ENCODE peak calls at places on chromosomes 2 and 18, in four cellular contexts. I, A, L and R are unnamed samples.
A peak's percentile ranks its signal among the peaks of the same experiment; 100 is the strongest.

GRCh38 chr2:117835990-117836760 is 21.7 kb downstream of the DDX18 start:
- DNase-seq in I (peak; percentile 49), A (peak; percentile 76), L (peak; percentile 90), R (peak; percentile 79)

GRCh38 chr2:98090951-98091350 is 4.0 kb downstream of the VWA3B start:
- DNase-seq in I (no peak), A (no peak), L (no peak), R (no peak)

GRCh38 chr2:55490554-55490953 is 29.0 kb upstream of the CFAP36 start:
- DNase-seq in I (no peak), A (peak; percentile 75), L (peak; percentile 79), R (no peak)

GRCh38 chr2:70143314-70144150 is 47.3 kb downstream of the C2orf42 start:
- DNase-seq in I (peak; percentile 70), A (peak; percentile 48), L (peak; percentile 70), R (peak; percentile 62)

GRCh38 chr18:49926076-49926745 is 112.9 kb upstream of the ACAA2 start:
- DNase-seq in I (no peak), A (peak; percentile 66), L (no peak), R (no peak)

GRCh38 chr2:163800889-163801498 is 65.2 kb upstream of the FIGN start:
- DNase-seq in I (no peak), A (peak; percentile 86), L (no peak), R (no peak)

GRCh38 chr2:46547223-46548102 is 68.1 kb downstream of the TMEM247 start:
- DNase-seq in I (no peak), A (no peak), L (peak; percentile 78), R (peak; percentile 78)

GRCh38 chr2:14804912-14805311 is 172.4 kb downstream of the LRATD1 start:
- DNase-seq in I (no peak), A (no peak), L (no peak), R (no peak)

GRCh38 chr2:3423492-3424170 is 44.1 kb downstream of the TRAPPC12 start:
- DNase-seq in I (peak; percentile 34), A (peak; percentile 6), L (peak; percentile 81), R (peak; percentile 58)

GRCh38 chr18:6734746-6735430 is 5.4 kb downstream of the ARHGAP28 start:
- DNase-seq in I (no peak), A (no peak), L (no peak), R (no peak)

GRCh38 chr2:144776766-144777165 is 256.8 kb upstream of the ZEB2 start:
- DNase-seq in I (no peak), A (peak; percentile 33), L (no peak), R (no peak)

GRCh38 chr2:235689427-235689853 is 195.6 kb downstream of the AGAP1 start:
- DNase-seq in I (no peak), A (no peak), L (no peak), R (no peak)

GRCh38 chr2:181104512-181105121 is 124.2 kb downstream of the UBE2E3 start:
- DNase-seq in I (no peak), A (peak; percentile 58), L (no peak), R (no peak)

GRCh38 chr2:84450288-84451227 is 8.5 kb downstream of the SUCLG1 start:
- DNase-seq in I (no peak), A (no peak), L (no peak), R (no peak)

GRCh38 chr2:71852141-71852711 is 295.4 kb downstream of the CYP26B1 start:
- DNase-seq in I (no peak), A (no peak), L (no peak), R (no peak)

GRCh38 chr2:111119004-111119846 is 1.5 kb upstream of the BCL2L11 start:
- DNase-seq in I (no peak), A (no peak), L (peak; percentile 57), R (no peak)

GRCh38 chr18:10182009-10182624 is 268.3 kb downstream of the VAPA start:
- DNase-seq in I (no peak), A (no peak), L (no peak), R (no peak)

GRCh38 chr2:54371461-54372065 is 84.6 kb upstream of the SPTBN1 start:
- DNase-seq in I (no peak), A (no peak), L (no peak), R (no peak)

GRCh38 chr18:28771849-28772248 is 594.9 kb upstream of the CDH2 start:
- DNase-seq in I (no peak), A (no peak), L (no peak), R (no peak)

GRCh38 chr2:241009601-241010530 is 11.4 kb downstream of the SNED1 start:
- DNase-seq in I (peak; percentile 74), A (peak; percentile 86), L (peak; percentile 63), R (peak; percentile 79)

GRCh38 chr2:109560265-109560664 is 53.5 kb downstream of the SEPTIN10 start:
- DNase-seq in I (no peak), A (peak; percentile 62), L (no peak), R (no peak)

GRCh38 chr18:48996901-48997463 is 46.2 kb upstream of the SMAD7 start:
- DNase-seq in I (no peak), A (peak; percentile 91), L (peak; percentile 36), R (no peak)

GRCh38 chr2:239737144-239737463 is 288.0 kb downstream of the NDUFA10 start:
- DNase-seq in I (no peak), A (no peak), L (peak; percentile 23), R (no peak)
- H3K9me3 ChIP-seq in I (no peaks in the 10 kb centered on the region), A (no peaks in the 10 kb centered on the region), L (no peaks in the 10 kb centered on the region), R (no peaks in the 10 kb centered on the region)

DNA sequence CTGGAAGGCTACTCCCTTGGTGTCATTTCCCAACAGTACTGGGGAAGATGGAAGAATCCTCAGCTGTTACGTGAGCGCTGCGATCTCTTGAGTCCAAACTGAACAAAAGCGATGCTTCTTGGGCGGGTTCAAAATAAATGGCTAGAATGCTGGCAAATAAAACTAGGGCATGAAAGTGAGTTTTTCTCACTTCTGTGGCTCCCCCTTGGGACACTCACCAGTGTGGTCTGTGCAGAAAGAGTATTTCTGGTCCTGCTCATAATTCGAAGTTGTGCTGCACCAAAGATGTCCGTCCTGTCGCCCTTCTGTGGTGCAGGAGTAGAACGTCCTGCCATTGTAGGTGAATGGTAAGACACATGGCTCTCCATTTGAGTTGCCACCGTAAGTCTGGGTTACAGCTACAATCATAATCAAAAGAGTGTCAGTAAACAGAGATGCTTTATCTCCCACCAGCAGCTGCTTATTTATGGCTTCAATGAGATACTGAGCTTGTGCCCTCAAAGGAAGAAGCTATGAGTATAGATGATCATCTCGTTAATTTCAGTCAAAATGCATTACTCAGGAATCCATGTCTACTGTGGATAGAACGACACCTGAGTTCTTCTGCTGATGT is 11.8 kb downstream of the FN1 start:
- DNase-seq in I (no peak), A (peak; percentile 42), L (no peak), R (no peak)
- H3K36me3 ChIP-seq in I (no peaks in the 10 kb centered on the region), A (peaks cover 38% of the 10 kb centered on the region), L (no peaks in the 10 kb centered on the region), R (peaks cover 87% of the 10 kb centered on the region)

DNA sequence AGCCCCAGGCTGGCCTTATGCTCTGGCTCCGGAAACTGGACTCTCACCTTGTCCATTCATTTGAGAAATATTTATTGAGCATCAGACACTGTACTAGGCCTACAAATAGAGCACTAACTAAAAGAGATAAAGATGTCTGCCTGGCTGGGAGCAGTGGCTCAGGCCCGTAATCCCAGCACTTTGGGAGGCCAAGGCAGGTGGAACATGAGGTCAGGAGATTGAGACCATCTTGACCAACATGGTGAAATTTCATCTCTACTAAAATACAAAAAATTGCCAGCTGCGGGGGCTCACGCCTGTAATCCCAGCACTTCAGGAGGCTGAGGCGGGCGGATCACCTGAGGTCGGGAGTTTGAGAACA is 7.6 kb upstream of the MRPL33 start:
- DNase-seq in I (no peak), A (no peak), L (no peak), R (no peak)
- H3K4me1 ChIP-seq in I (no peaks in the 10 kb centered on the region), A (peaks cover 4% of the 10 kb centered on the region), L (peaks cover 8% of the 10 kb centered on the region), R (no peaks in the 10 kb centered on the region)

DNA sequence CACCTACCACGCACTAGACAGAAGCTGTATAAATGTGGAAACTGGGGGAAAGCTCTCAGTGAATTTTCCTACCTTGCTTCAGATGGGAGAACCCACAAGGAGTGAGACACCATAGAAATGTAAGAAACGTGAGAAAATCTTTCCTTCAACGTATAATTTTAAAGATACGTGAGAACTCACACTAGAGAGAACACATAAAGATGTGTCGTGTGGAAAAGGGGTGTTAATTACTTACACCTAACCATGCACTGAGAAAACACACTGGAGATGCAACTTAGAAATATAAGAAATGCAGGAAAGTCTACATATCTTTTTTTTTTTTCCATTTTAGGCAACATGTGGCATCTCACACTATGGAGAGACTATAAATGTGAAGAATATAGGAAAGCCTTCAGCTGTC is 352.9 kb upstream of the NETO1 start:
- DNase-seq in I (no peak), A (no peak), L (no peak), R (no peak)
- H3K9me3 ChIP-seq in I (peaks cover 7% of the 10 kb centered on the region), A (no peaks in the 10 kb centered on the region), L (peaks cover 4% of the 10 kb centered on the region), R (no peaks in the 10 kb centered on the region)

DNA sequence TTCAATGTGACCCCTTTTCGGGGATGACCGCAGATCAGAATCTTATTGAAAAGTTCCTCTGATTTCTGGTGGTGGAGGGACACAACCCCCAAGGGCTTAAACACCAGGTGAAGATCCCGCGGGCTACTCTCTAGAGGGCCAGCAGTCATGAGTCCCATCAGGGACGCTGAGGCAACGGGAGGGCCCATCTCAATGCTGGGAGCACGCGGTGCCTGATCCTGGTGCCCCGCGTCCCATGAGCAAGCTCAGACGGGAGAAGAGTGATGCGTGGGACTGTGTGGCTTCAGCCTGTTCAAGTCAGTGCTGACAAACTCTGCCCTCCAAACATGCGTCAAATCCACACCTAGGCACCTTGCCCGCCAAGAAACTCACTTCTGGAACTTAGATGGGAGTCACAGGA is 224.9 kb downstream of the TWIST2 start:
- DNase-seq in I (no peak), A (no peak), L (peak; percentile 35), R (no peak)
- H3K36me3 ChIP-seq in I (peaks cover under 1% of the 10 kb centered on the region), A (no peaks in the 10 kb centered on the region), L (peaks cover 4% of the 10 kb centered on the region), R (peaks cover 47% of the 10 kb centered on the region)

GRCh38 chr2:33371304-33372090 is 105.0 kb upstream of the RASGRP3 start:
- DNase-seq in I (no peak), A (no peak), L (no peak), R (no peak)

GRCh38 chr2:33375054-33375453 is 101.4 kb upstream of the RASGRP3 start:
- DNase-seq in I (no peak), A (peak; percentile 71), L (no peak), R (no peak)

GRCh38 chr2:33372940-33373553 is 103.4 kb upstream of the RASGRP3 start:
- DNase-seq in I (no peak), A (peak; percentile 32), L (no peak), R (no peak)

GRCh38 chr2:33377048-33377447 is 99.4 kb upstream of the RASGRP3 start:
- DNase-seq in I (no peak), A (peak; percentile 70), L (peak; percentile 64), R (peak; percentile 78)

DNA sequence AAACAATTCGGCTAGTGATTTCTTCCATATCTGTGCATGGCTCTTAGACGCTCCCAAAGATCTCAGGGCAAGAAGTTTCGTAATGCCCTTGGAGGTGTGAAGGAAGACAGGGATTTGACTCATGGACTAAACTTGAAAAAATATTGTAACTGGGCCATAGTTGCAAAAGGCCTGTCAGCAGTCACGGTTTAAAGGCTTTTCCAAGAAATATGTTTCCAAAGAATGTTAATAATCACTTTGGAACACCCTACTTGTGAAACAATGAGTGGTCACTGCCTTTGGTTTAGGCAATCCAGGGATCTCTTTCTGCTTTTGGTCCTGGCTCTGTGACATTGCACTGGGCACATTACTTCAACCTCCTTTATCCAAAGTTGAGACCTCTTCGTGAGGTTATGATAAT is 102.5 kb upstream of the RASGRP3 start:
- DNase-seq in I (no peak), A (peak; percentile 71), L (no peak), R (peak; percentile 57)
- H3K4me1 ChIP-seq in I (no peaks in the 10 kb centered on the region), A (peaks cover 2% of the 10 kb centered on the region), L (no peaks in the 10 kb centered on the region), R (no peaks in the 10 kb centered on the region)